ENCODE peak calls at places on chromosomes 11 and 22, in eight cellular contexts. X is AG09309, E is epithelial cell of esophagus, S is tibial artery, I is HFFc6, D is breast epithelium, C is left ventricle myocardium inferior, W is A549. U is an unnamed sample.
A peak's percentile ranks its signal among the peaks of the same experiment; 100 is the strongest.

GRCh38 chr11:14149683-14150082 is 187.2 kb downstream of the SPON1 start:
- DNase-seq in X (no peak), E (no peak), S (no peak), I (no peak), D (no peak), C (no peak), W (no peak), U (no peak)

GRCh38 chr22:19132153-19132552 is 1.0 kb downstream of the TSSK2 start:
- DNase-seq in X (no peak), E (no peak), S (no peak), I (no peak), D (no peak), C (no peak), W (no peak), U (no peak)

GRCh38 chr11:134640536-134640935 is 228.5 kb upstream of the B3GAT1 start:
- DNase-seq in X (no peak), E (no peak), S (no peak), I (no peak), D (no peak), C (no peak), W (no peak), U (no peak)

GRCh38 chr11:66289548-66290331 is 797 bp upstream of the YIF1A start:
- DNase-seq in X (peak; percentile 33), E (no peak), S (peak; percentile 54), I (no peak), D (no peak), C (peak; percentile 65), W (peak; percentile 60), U (peak; percentile 77)

GRCh38 chr22:37560682-37561208 is 465 bp downstream of the CDC42EP1 start:
- DNase-seq in X (no peak), E (no peak), S (no peak), I (peak; percentile 32), D (no peak), C (peak; percentile 69), W (no peak), U (peak; percentile 71)

GRCh38 chr22:23058481-23059336 is 11.6 kb upstream of the GNAZ start:
- DNase-seq in X (no peak), E (no peak), S (peak; percentile 9), I (no peak), D (peak; percentile 7), C (no peak), W (no peak), U (no peak)

GRCh38 chr11:44986315-44986714 is 35.6 kb upstream of the TP53I11 start:
- DNase-seq in X (no peak), E (no peak), S (no peak), I (no peak), D (no peak), C (no peak), W (no peak), U (no peak)

GRCh38 chr11:1821562-1821961 is 13.2 kb upstream of the SYT8 start:
- DNase-seq in X (no peak), E (no peak), S (no peak), I (no peak), D (no peak), C (no peak), W (no peak), U (no peak)

GRCh38 chr11:19905280-19905853 is 192.7 kb downstream of the NAV2 start:
- DNase-seq in X (peak; percentile 31), E (peak; percentile 53), S (no peak), I (peak; percentile 65), D (no peak), C (no peak), W (peak; percentile 61), U (no peak)

GRCh38 chr11:112826788-112827187 is 134.4 kb upstream of the NCAM1 start:
- DNase-seq in X (no peak), E (no peak), S (no peak), I (no peak), D (no peak), C (no peak), W (no peak), U (no peak)

GRCh38 chr11:68146704-68147474 is 25.7 kb upstream of the CHKA start:
- DNase-seq in X (no peak), E (peak; percentile 37), S (no peak), I (no peak), D (no peak), C (no peak), W (peak; percentile 89), U (peak; percentile 85)

GRCh38 chr11:113176971-113177370 is 137.4 kb upstream of the TTC12 start:
- DNase-seq in X (no peak), E (no peak), S (no peak), I (no peak), D (no peak), C (no peak), W (no peak), U (no peak)

GRCh38 chr11:98007072-98007471 is 1013.7 kb upstream of the CNTN5 start:
- DNase-seq in X (no peak), E (no peak), S (no peak), I (no peak), D (no peak), C (no peak), W (no peak), U (no peak)

GRCh38 chr11:4466168-4466891 is 16.1 kb upstream of the OR52K1 start:
- DNase-seq in X (no peak), E (no peak), S (no peak), I (no peak), D (no peak), C (no peak), W (no peak), U (no peak)

GRCh38 chr11:86800076-86800955 is at the start of gene PRSS23:
- DNase-seq in X (no peak), E (peak; percentile 71), S (peak; percentile 63), I (peak; percentile 19), D (no peak), C (peak; percentile 66), W (peak; percentile 70), U (peak; percentile 64)

GRCh38 chr11:9704620-9705019 is 40.7 kb downstream of the SWAP70 start:
- DNase-seq in X (no peak), E (no peak), S (no peak), I (no peak), D (no peak), C (no peak), W (no peak), U (no peak)

GRCh38 chr11:326842-327580 is 6.4 kb upstream of the IFITM3 start:
- DNase-seq in X (no peak), E (no peak), S (peak; percentile 90), I (no peak), D (peak; percentile 69), C (peak; percentile 89), W (no peak), U (no peak)

GRCh38 chr11:129699711-129700304 is 115.8 kb upstream of the TMEM45B start:
- DNase-seq in X (no peak), E (peak; percentile 50), S (no peak), I (no peak), D (no peak), C (no peak), W (no peak), U (no peak)
- TF ChIP-seq CTCF in X (no peak), E (no peak), S (no peak), I (peak; percentile 35), D (no peak), C (no peak), W (no peak), U (no peak)

GRCh38 chr11:43806976-43807375 is 73.7 kb upstream of the ALKBH3 start:
- DNase-seq in X (no peak), E (no peak), S (no peak), I (no peak), D (no peak), C (no peak), W (no peak), U (no peak)

GRCh38 chr11:43812471-43812870 is 68.2 kb upstream of the ALKBH3 start:
- DNase-seq in X (no peak), E (no peak), S (no peak), I (no peak), D (no peak), C (no peak), W (no peak), U (no peak)

GRCh38 chr11:43810929-43811596 is 69.6 kb upstream of the ALKBH3 start:
- DNase-seq in X (no peak), E (no peak), S (no peak), I (no peak), D (no peak), C (no peak), W (no peak), U (no peak)
- TF ChIP-seq CTCF in X (peak; percentile 68), E (peak; percentile 23), S (peak; percentile 36), I (no peak), D (no peak), C (peak; percentile 64), W (peak; percentile 5), U (no peak)

GRCh38 chr11:84164722-84165121 is 878.6 kb upstream of the CCDC90B start:
- DNase-seq in X (no peak), E (no peak), S (no peak), I (no peak), D (no peak), C (no peak), W (no peak), U (no peak)

GRCh38 chr11:84163115-84163514 is 876.9 kb upstream of the CCDC90B start:
- DNase-seq in X (no peak), E (no peak), S (no peak), I (no peak), D (no peak), C (no peak), W (no peak), U (no peak)

GRCh38 chr11:84165139-84165538 is 879.0 kb upstream of the CCDC90B start:
- DNase-seq in X (no peak), E (no peak), S (no peak), I (no peak), D (no peak), C (no peak), W (no peak), U (no peak)
- TF ChIP-seq CTCF in X (no peak), E (no peak), S (no peak), I (no peak), D (no peak), C (no peak), W (no peak), U (no peak)

GRCh38 chr11:18012906-18013781 is at the start of gene SERGEF:
- DNase-seq in X (peak; percentile 32), E (peak; percentile 91), S (peak; percentile 95), I (peak; percentile 71), D (peak; percentile 81), C (peak; percentile 94), W (peak; percentile 73), U (peak; percentile 98)
- TF ChIP-seq CTCF in X (no peak), E (no peak), S (no peak), I (peak; percentile 66), D (no peak), C (peak; percentile 58), W (no peak), U (no peak)

DNA sequence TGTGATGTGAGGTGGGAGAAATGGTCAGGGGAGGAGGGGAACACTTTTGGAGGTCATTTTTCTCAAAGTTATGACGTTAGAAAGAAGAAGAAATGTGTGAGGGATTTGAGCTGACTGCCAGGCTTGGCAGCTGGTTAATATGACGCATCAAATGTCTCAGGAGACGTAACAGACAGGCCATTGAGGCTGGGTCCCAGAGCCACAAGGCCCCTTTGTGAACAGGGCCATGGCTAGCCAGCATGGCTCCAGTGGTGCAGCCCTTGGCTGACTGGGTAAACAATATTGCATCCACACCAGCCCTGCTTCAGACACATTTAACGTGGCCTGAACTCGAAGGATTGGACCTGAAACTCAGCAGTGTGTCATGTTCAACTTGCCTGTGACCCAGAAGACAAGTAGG is 34.3 kb downstream of the AMOTL1 start:
- DNase-seq in X (no peak), E (no peak), S (no peak), I (no peak), D (no peak), C (no peak), W (no peak), U (no peak)
- TF ChIP-seq CTCF in X (no peak), E (no peak), S (no peak), I (no peak), D (no peak), C (no peak), W (no peak), U (no peak)

GRCh38 chr22:39244073-39244495 is 698 bp downstream of the PDGFB start:
- DNase-seq in X (no peak), E (peak; percentile 28), S (no peak), I (no peak), D (no peak), C (no peak), W (no peak), U (no peak)
- TF ChIP-seq CTCF in X (no peak), E (no peak), S (no peak), I (no peak), D (no peak), C (no peak), W (no peak), U (peak; percentile 11)

U was measured in Calu3.